ENCODE peak calls at places on chromosomes 13 and 19, in five cellular contexts. M, L, E, Q and V are unnamed samples.

GRCh38 chr13:40490086-40490723 is 176.2 kb downstream of the FOXO1 start:
- DNase-seq in L (no peak), E (peak), M (no peak), Q (no peak), V (no peak)

GRCh38 chr13:43085545-43085944 is 62.2 kb downstream of the DNAJC15 start:
- DNase-seq in M (peak), L (no peak), Q (no peak), E (no peak), V (peak)

GRCh38 chr19:11410682-11411081 is 8.4 kb downstream of the RGL3 start:
- DNase-seq in L (no peak), Q (no peak), M (no peak), E (no peak), V (peak)

GRCh38 chr13:111512707-111513106 is 192.3 kb downstream of the TEX29 start:
- DNase-seq in E (no peak), M (no peak), L (no peak), Q (no peak), V (no peak)

GRCh38 chr13:84553252-84553651 is 671.0 kb upstream of the SLITRK1 start:
- DNase-seq in Q (no peak), M (no peak), E (no peak), L (no peak), V (no peak)

GRCh38 chr13:113123226-113124150 is 889 bp downstream of the F10 start:
- DNase-seq in L (no peak), Q (peak), M (no peak), E (no peak), V (no peak)

GRCh38 chr19:14073925-14074838 is 1.6 kb downstream of the MISP3 start:
- DNase-seq in L (no peak), Q (peak), M (no peak), E (peak), V (peak)

GRCh38 chr13:95714142-95714832 is 37.3 kb downstream of the DNAJC3 start:
- DNase-seq in E (no peak), Q (no peak), L (no peak), M (peak), V (peak)

GRCh38 chr19:45630463-45630862 is 8.7 kb downstream of the EML2 start:
- DNase-seq in M (peak), Q (no peak), E (no peak), L (no peak), V (peak)

GRCh38 chr13:46146898-46147297 is 35.1 kb downstream of the LCP1 start:
- DNase-seq in Q (no peak), E (no peak), M (peak), L (no peak), V (peak)

GRCh38 chr13:23510979-23511735 is 59.1 kb upstream of the TNFRSF19 start:
- DNase-seq in L (no peak), Q (no peak), M (peak), E (no peak), V (peak)

GRCh38 chr19:21082011-21082975 is at the start of gene ZNF714:
- DNase-seq in Q (peak), L (peak), M (peak), E (peak), V (peak)

GRCh38 chr19:48918801-48919247 is 14.7 kb upstream of the DHDH start:
- DNase-seq in E (no peak), Q (no peak), L (no peak), M (no peak), V (peak)

GRCh38 chr13:50365683-50366391 is 350.6 kb downstream of the KCNRG start:
- DNase-seq in M (no peak), E (no peak), Q (no peak), L (no peak), V (peak)

GRCh38 chr19:42270346-42271044 is 1.4 kb downstream of the CIC start:
- DNase-seq in M (peak), Q (peak), L (peak), E (no peak), V (peak)

GRCh38 chr13:24865158-24865557 is 101.2 kb downstream of the RNF17 start:
- DNase-seq in L (no peak), E (no peak), M (peak), Q (no peak), V (peak)

GRCh38 chr13:42377640-42378382 is 105.9 kb downstream of the AKAP11 start:
- DNase-seq in M (no peak), Q (no peak), L (no peak), E (no peak), V (peak)

GRCh38 chr13:40596484-40596883 is 70.0 kb downstream of the FOXO1 start:
- DNase-seq in L (no peak), Q (no peak), M (no peak), E (no peak), V (no peak)

GRCh38 chr13:44974056-44974798 is 15.0 kb downstream of the NUFIP1 start:
- DNase-seq in E (no peak), L (no peak), Q (no peak), M (peak), V (peak)

GRCh38 chr19:932647-933552 is 7.1 kb downstream of the ARID3A start:
- DNase-seq in M (peak), Q (peak), L (no peak), E (peak), V (peak)

GRCh38 chr13:60165391-60166099 is 1.8 kb upstream of the DIAPH3 start:
- DNase-seq in E (no peak), M (peak), L (no peak), Q (no peak), V (no peak)

GRCh38 chr19:33125929-33126388 is 6.0 kb upstream of the WDR88 start:
- DNase-seq in L (peak), Q (no peak), M (peak), E (peak), V (peak)

GRCh38 chr13:47463726-47464125 is 537.3 kb downstream of the SUCLA2 start:
- DNase-seq in M (peak), Q (no peak), L (no peak), E (no peak), V (peak)

GRCh38 chr19:5691930-5692784 is 2.1 kb downstream of the RPL36 start:
- DNase-seq in Q (no peak), L (no peak), M (no peak), E (no peak), V (no peak)

GRCh38 chr19:40286674-40287421 is 1.7 kb upstream of the AKT2 start:
- DNase-seq in M (no peak), E (no peak), L (no peak), Q (no peak), V (no peak)

GRCh38 chr19:38524994-38525634 is 91.6 kb downstream of the RYR1 start:
- DNase-seq in Q (no peak), L (no peak), M (no peak), E (no peak), V (no peak)

GRCh38 chr19:38526430-38526829 is 91.3 kb downstream of the MAP4K1 start:
- DNase-seq in M (no peak), E (no peak), Q (no peak), L (no peak), V (no peak)

GRCh38 chr19:38523319-38523718 is 89.8 kb downstream of the RYR1 start:
- DNase-seq in E (no peak), M (no peak), Q (no peak), L (no peak), V (no peak)

GRCh38 chr19:38522915-38523314 is 89.4 kb downstream of the RYR1 start:
- DNase-seq in L (no peak), Q (no peak), M (no peak), E (no peak), V (no peak)

GRCh38 chr19:38524369-38524768 is 90.9 kb downstream of the RYR1 start:
- DNase-seq in Q (no peak), M (no peak), L (no peak), E (no peak), V (no peak)
- H3K4me3 ChIP-seq in Q (no peak), M (no peak), L (no peak), E (no peak), V (no peak)

GRCh38 chr19:53991224-53992113 is at the start of gene CACNG6:
- DNase-seq in Q (no peak), E (no peak), L (no peak), M (no peak), V (no peak)
- H3K4me3 ChIP-seq in Q (peak), E (no peak), L (no peak), M (peak), V (peak)

DNA sequence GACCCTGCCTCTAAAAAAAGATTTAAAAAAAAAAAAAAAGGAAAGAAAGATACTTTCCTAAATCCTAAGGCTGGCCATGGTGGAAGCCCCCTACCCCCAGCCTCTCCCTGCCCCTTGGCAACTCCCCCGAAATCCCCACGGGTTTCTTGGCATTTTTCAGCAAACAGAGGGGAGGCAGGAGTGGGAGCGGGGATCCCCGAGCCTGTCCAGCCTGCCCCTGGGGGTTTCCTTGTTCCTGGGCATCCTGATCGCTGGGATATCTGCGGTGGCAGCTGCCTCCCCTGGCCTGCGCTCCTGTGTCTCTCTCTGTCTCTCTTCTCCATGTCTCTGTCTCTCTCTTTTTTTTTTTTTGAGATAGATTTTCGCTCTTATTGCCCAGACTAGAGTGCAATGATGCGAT is 3.4 kb upstream of the EBI3 start:
- DNase-seq in L (no peak), Q (no peak), E (no peak), M (no peak), V (no peak)
- H3K4me3 ChIP-seq in L (no peak), Q (no peak), E (no peak), M (no peak), V (no peak)

DNA sequence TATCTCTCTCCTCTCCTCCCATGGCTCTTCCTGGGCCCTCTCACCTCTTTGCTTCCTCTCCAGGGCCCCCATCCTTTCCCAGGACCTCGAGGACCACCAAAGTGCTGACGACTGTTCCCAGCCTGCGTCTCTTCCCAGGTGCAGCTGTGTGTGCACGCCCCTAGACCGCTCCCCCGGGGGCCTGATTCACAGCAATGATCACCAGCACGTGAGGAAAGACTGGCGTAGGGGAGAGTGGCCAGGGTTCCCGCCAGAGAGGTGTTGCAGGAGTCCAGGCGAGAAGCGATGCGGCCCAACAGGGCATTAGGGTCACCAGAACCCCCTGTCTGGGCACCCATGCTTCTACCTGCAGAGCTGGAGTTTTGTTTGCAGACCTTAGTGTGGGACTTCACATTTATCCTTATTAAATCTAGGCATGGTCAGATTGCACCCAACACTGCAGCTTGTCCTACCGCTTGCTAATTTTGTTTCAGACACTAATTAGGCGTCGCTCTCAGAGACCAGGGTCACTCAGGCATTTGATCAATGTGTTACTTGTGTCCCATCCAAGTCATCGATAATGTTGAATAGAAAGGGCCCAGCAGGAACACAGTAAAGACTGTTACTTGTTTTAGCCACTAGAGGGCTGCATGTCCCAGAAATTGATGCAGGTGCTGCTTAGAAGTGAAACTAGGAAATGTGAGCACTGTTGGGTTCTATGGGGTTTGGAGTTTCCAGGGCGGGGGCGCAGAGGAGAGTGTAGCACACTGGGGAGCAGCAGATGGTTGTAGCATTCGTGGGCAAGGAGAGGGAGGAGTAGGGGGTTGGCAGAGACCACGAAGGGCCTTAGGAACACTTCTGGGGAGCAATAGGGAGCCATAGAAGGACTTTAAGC is 53.2 kb downstream of the CDADC1 start:
- DNase-seq in M (peak), Q (peak), E (peak), L (peak), V (peak)
- H3K4me3 ChIP-seq in M (no peak), Q (peak), E (peak), L (peak), V (peak)

DNA sequence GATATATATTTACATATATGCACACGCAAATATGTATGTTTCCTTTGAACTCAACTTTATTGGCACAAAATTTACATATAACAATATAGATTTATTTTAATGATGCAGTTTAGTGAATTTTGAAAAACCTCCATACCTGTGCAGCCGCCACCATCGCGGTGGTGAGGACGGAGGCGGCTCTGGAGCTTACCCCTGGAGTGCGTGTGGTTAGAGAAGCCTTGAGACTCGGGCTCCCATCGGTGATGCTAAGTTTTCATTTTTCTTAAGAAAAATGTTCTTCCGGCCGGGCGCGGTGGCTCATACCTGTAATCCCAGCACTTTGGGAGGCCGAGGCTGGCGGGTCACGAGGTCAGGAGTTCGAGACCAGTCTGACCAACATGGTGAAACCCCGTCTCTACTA is 31.8 kb downstream of the GJA3 start:
- DNase-seq in E (no peak), Q (no peak), L (no peak), M (no peak), V (no peak)
- H3K4me3 ChIP-seq in E (peak), Q (peak), L (peak), M (no peak), V (no peak)

DNA sequence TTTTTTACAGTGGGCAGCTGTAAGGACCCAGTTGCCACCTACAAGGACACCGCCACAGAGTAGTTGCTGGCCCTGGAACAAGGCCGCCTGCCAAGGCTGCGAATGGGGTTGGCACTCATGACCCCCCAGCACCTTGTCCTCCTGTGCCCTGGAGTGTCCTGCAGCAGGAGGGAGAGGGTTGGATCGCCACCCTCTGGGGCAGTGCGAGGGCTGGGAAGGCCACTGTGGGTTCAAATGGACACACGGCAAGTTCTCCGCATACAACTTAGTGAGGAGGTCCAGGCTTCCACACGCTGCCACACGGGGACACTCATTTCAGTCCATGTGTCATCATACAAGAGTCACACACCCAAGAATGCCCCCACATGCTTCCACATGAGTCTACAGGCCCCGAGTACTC is 978 bp downstream of the KLK8 start:
- DNase-seq in L (no peak), E (no peak), M (no peak), Q (no peak), V (no peak)
- H3K4me3 ChIP-seq in L (no peak), E (no peak), M (no peak), Q (no peak), V (no peak)